ENCODE peak calls at places on chromosome 9, in four cellular contexts. K, J, A and B are unnamed samples.

GRCh38 chr9:116267021-116267420 is 113.4 kb downstream of the PAPPA start:
- DNase-seq in K (no peak), J (no peak), A (no peak), B (no peak)

GRCh38 chr9:98795970-98796363 is 388 bp downstream of the ANKS6 start:
- DNase-seq in K (no peak), J (no peak), A (no peak), B (peak; percentile 58)

GRCh38 chr9:131721096-131721495 is 18.8 kb downstream of the RAPGEF1 start:
- DNase-seq in K (no peak), J (no peak), A (no peak), B (no peak)

GRCh38 chr9:113646946-113647914 is 183.7 kb downstream of the RGS3 start:
- DNase-seq in K (no peak), J (no peak), A (no peak), B (no peak)

GRCh38 chr9:136648746-136649145 is 14.0 kb upstream of the EGFL7 start:
- DNase-seq in K (no peak), J (peak; percentile 79), A (no peak), B (peak; percentile 49)

GRCh38 chr9:4973246-4973645 is 11.8 kb upstream of the JAK2 start:
- DNase-seq in K (no peak), J (no peak), A (no peak), B (no peak)

GRCh38 chr9:93252116-93252780 is 68.3 kb downstream of the WNK2 start:
- DNase-seq in K (no peak), J (no peak), A (no peak), B (no peak)

GRCh38 chr9:134793281-134793680 is 87.3 kb upstream of the FCN2 start:
- DNase-seq in K (no peak), J (no peak), A (no peak), B (no peak)

GRCh38 chr9:127445851-127446719 is 5.1 kb downstream of the RPL12 start:
- DNase-seq in K (no peak), J (no peak), A (no peak), B (peak; percentile 43)

GRCh38 chr9:76419782-76420380 is 25.7 kb upstream of the RFK start:
- DNase-seq in K (no peak), J (peak; percentile 29), A (no peak), B (peak; percentile 29)

GRCh38 chr9:137064027-137064879 is 6.1 kb downstream of the SAPCD2 start:
- DNase-seq in K (no peak), J (peak; percentile 89), A (no peak), B (peak; percentile 62)

GRCh38 chr9:21110708-21111576 is 30.7 kb downstream of the IFNW1 start:
- DNase-seq in K (peak; percentile 44), J (peak; percentile 58), A (no peak), B (no peak)

GRCh38 chr9:131096490-131097258 is at the start of gene AIF1L:
- DNase-seq in K (no peak), J (peak; percentile 77), A (no peak), B (peak; percentile 99)

GRCh38 chr9:128121466-128121810 is 6.1 kb downstream of the PTGES2 start:
- DNase-seq in K (no peak), J (no peak), A (no peak), B (no peak)

GRCh38 chr9:12773562-12773961 is 1.3 kb upstream of the LURAP1L start:
- DNase-seq in K (no peak), J (no peak), A (no peak), B (no peak)

GRCh38 chr9:123420560-123421210 is 64.7 kb downstream of the CRB2 start:
- DNase-seq in K (no peak), J (no peak), A (no peak), B (no peak)

GRCh38 chr9:90967171-90967570 is 165.6 kb downstream of the SYK start:
- DNase-seq in K (no peak), J (no peak), A (no peak), B (no peak)

GRCh38 chr9:33785914-33786313 is 9.4 kb upstream of the PRSS3 start:
- DNase-seq in K (no peak), J (no peak), A (no peak), B (no peak)

GRCh38 chr9:14296462-14296861 is 17.5 kb downstream of the NFIB start:
- DNase-seq in K (no peak), J (no peak), A (no peak), B (no peak)

GRCh38 chr9:17589771-17590170 is 10.9 kb downstream of the SH3GL2 start:
- DNase-seq in K (no peak), J (no peak), A (no peak), B (no peak)

GRCh38 chr9:128001411-128002298 is 20.9 kb upstream of the EEIG1 start:
- DNase-seq in K (no peak), J (peak; percentile 72), A (no peak), B (peak; percentile 92)

GRCh38 chr9:76567086-76567485 is 108.1 kb downstream of the GCNT1 start:
- DNase-seq in K (no peak), J (no peak), A (no peak), B (no peak)

GRCh38 chr9:87465791-87466190 is 31.9 kb upstream of the DAPK1 start:
- DNase-seq in K (no peak), J (no peak), A (no peak), B (no peak)

GRCh38 chr9:95085861-95086563 is 231.5 kb downstream of the FANCC start:
- DNase-seq in K (no peak), J (no peak), A (no peak), B (no peak)

GRCh38 chr9:95084254-95084934 is 233.1 kb downstream of the FANCC start:
- DNase-seq in K (no peak), J (no peak), A (no peak), B (no peak)

GRCh38 chr9:95083086-95083768 is 234.3 kb downstream of the FANCC start:
- DNase-seq in K (no peak), J (no peak), A (no peak), B (no peak)

GRCh38 chr9:95086564-95086955 is 230.9 kb downstream of the FANCC start:
- DNase-seq in K (no peak), J (no peak), A (no peak), B (no peak)

GRCh38 chr9:95085036-95085770 is 232.3 kb downstream of the FANCC start:
- DNase-seq in K (no peak), J (no peak), A (no peak), B (no peak)
- TF ChIP-seq NRF1 in K (no peak), J (no peak), A (no peak), B (no peak)

DNA sequence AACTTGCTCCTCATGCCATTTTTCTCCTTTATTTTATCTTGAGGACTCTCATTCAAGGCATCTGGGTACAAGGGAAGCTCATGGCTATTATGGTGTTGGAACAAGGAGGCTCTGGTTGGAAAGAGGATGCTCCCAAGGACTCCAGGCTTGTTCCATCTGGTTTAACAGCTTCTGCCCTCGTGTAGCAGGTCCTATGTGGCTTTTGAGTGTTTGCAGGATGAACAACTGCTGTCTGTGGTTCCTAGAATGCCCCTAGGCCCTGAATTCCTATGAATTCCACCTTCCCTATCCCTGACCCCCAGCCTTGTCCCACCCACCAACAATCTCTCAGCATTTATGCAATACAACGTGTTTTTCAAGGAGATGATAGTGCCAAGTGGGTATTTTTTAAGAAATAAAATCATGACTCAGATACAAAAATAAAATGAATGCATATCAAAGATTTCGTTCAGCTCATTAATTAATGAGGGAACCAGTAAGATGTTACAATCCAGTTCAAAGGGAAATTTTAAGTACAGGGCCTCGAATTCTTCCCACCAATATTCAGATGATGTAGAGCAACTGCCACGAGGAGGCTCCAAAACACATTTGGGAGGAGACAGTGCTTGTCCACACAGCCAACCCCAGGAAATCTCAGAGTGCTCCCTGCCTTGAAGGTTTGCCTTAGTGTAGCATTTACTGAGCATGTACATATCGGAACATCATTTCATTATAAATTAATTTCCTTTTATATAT is 182.0 kb downstream of the MUSK start:
- DNase-seq in K (no peak), J (no peak), A (no peak), B (no peak)
- TF ChIP-seq NRF1 in K (no peak), J (no peak), A (no peak), B (no peak)

GRCh38 chr9:126326228-126327015 is at the start of gene MVB12B:
- DNase-seq in K (no peak), J (peak; percentile 89), A (no peak), B (peak; percentile 56)
- TF ChIP-seq NRF1 in K (no peak), J (no peak), A (no peak), B (no peak)

GRCh38 chr9:96048954-96049831 is 173.7 kb downstream of the ERCC6L2 start:
- DNase-seq in K (no peak), J (no peak), A (no peak), B (no peak)
- TF ChIP-seq NRF1 in K (no peak), J (no peak), A (no peak), B (no peak)

DNA sequence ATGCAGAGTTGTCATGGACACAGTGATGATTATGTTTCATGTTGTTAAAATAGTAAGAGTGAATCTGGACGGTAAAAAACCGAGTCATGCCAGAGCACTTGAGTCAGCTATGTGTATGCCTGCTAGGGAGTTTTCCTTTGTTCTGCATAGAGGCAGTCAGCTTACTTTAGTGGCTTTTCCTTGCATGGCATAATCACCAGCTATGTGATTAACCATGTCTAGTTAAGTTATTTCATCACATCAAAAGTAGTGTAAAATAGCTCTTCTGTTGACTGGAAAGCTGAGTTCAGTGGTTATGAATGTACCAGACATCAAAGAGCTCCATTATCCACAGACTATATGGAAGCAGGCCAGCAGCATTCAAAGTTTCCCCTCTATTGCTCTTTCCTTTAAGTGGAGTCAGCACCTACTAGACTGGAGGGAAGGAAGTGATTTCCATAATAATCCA is 989.8 kb downstream of the TLE1 start:
- DNase-seq in K (no peak), J (no peak), A (no peak), B (no peak)
- TF ChIP-seq NRF1 in K (no peak), J (no peak), A (no peak), B (no peak)

GRCh38 chr9:103537426-103537825 is 542.3 kb downstream of the CYLC2 start:
- DNase-seq in K (no peak), J (no peak), A (no peak), B (no peak)
- TF ChIP-seq NRF1 in K (no peak), J (no peak), A (no peak), B (no peak)

GRCh38 chr9:118318770-118319443 is 614.7 kb downstream of the TLR4 start:
- DNase-seq in K (no peak), J (peak; percentile 1), A (no peak), B (no peak)
- TF ChIP-seq NRF1 in K (no peak), J (no peak), A (no peak), B (no peak)